ENCODE peak calls at places on chromosome 2, in ten cellular contexts. Z is H9, T is Karpas-422, G is colonic mucosa, X is SK-N-SH, S is neural progenitor cell, M is PC-3, I is K562, U is IMR-90, O is MM.1S. K is an unnamed sample.

GRCh38 chr2:184597996-184598312 is 375 bp upstream of the ZNF804A start:
- DNase-seq in I (no peak), M (no peak), U (peak; percentile 6), S (no peak), G (no peak), T (no peak), Z (no peak), O (no peak), X (no peak), K (no peak)

GRCh38 chr2:53636616-53637015 is 131.0 kb upstream of the CHAC2 start:
- DNase-seq in M (no peak), G (no peak), Z (no peak), I (no peak), U (no peak), T (no peak), S (no peak), X (no peak), O (no peak), K (peak; percentile 21)

GRCh38 chr2:119823734-119824334 is 64.1 kb downstream of the PTPN4 start:
- DNase-seq in U (peak; percentile 59), G (peak; percentile 25), O (peak; percentile 15), S (peak; percentile 54), M (peak; percentile 58), I (peak; percentile 42), Z (no peak), X (peak; percentile 44), T (peak; percentile 69), K (peak; percentile 70)

GRCh38 chr2:237440819-237441281 is 26.9 kb upstream of the COL6A3 start:
- DNase-seq in G (no peak), X (no peak), U (peak; percentile 40), O (no peak), T (no peak), M (no peak), I (no peak), Z (no peak), S (no peak), K (peak; percentile 41)

GRCh38 chr2:121099329-121100318 is 185.4 kb downstream of the TFCP2L1 start:
- DNase-seq in S (peak; percentile 39), T (peak; percentile 63), Z (peak; percentile 71), M (peak; percentile 59), G (peak; percentile 50), O (no peak), X (peak; percentile 65), U (no peak), I (no peak), K (no peak)

GRCh38 chr2:48305569-48305968 is 224.4 kb upstream of the STON1 start:
- DNase-seq in T (no peak), U (no peak), I (no peak), G (no peak), S (no peak), M (no peak), X (no peak), Z (no peak), O (no peak), K (no peak)

GRCh38 chr2:219478916-219479315 is 19.8 kb upstream of the GMPPA start:
- DNase-seq in S (no peak), I (no peak), G (no peak), M (no peak), Z (no peak), O (no peak), T (no peak), X (no peak), U (no peak), K (no peak)

GRCh38 chr2:4047961-4048891 is 344.9 kb downstream of the DCDC2C start:
- DNase-seq in Z (no peak), U (no peak), X (no peak), I (no peak), T (peak; percentile 40), G (no peak), M (peak; percentile 22), S (no peak), O (no peak), K (peak; percentile 1)

GRCh38 chr2:201793631-201794030 is 12.7 kb upstream of the CDK15 start:
- DNase-seq in S (no peak), I (no peak), T (no peak), X (no peak), G (no peak), Z (no peak), U (no peak), M (no peak), O (no peak), K (peak; percentile 82)

GRCh38 chr2:219713110-219713509 is 85.7 kb downstream of the SLC4A3 start:
- DNase-seq in I (peak; percentile 68), T (peak; percentile 75), S (peak; percentile 24), X (peak; percentile 31), M (peak; percentile 53), O (peak; percentile 37), G (no peak), U (peak; percentile 52), Z (no peak), K (peak; percentile 55)

GRCh38 chr2:56077352-56077915 is 106.4 kb upstream of the CCDC85A start:
- DNase-seq in O (peak; percentile 42), T (peak; percentile 75), U (peak; percentile 7), G (peak; percentile 19), M (peak; percentile 68), S (peak; percentile 56), Z (peak; percentile 48), I (peak; percentile 32), X (peak; percentile 21), K (peak; percentile 10)

DNA sequence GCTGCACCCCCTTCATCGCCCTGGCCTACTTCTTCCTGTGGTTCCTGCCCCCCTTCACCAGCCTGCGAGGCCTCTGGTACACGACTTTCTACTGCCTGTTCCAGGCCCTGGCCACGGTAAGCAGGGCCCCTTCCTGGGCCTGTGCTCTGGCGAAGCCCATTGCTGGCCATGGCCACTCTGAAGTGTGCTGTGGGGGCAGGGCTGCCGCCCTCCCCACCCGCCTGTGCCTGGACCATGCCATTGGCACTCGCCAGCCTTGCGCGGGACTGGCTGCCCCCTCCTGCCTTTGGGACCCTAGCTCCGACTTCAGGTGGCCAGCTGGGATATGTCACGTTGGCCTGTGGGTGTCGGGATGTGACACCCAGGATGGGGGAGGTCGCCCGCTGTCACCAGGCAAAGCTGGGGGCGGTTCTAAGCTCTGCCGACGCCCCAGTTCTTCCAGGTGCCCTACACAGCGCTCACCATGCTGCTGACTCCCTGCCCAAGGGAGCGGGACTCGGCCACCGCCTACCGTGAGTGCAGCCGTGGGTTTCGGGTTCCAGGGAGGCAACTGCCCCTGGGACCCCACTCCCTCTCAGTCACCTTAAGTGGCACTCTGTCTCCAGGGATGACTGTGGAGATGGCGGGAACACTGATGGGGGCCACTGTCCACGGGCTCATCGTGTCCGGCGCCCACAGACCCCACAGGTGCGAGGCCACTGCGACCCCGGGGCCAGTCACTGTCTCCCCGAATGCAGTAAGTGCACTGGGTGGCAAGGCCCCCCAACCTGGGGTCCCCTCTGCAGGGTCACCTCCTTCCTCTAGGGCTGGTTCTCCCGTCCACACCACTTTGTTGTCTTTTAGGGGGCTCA is 7.2 kb downstream of the MFSD2B start:
- DNase-seq in O (no peak), S (no peak), U (no peak), T (no peak), G (no peak), X (peak; percentile 37), I (no peak), Z (no peak), M (no peak), K (no peak)
- H3K9ac ChIP-seq in O (no peak overlapping the region), S (no peak overlapping the region), U (no peak overlapping the region), T (no peak overlapping the region), G (no peak overlapping the region), X (no peak overlapping the region), I (no peak overlapping the region), Z (no peak overlapping the region), M (no peak overlapping the region), K (no peak overlapping the region)

GRCh38 chr2:191031256-191031655 is 17.3 kb upstream of the STAT1 start:
- DNase-seq in Z (no peak), S (no peak), O (no peak), X (no peak), T (no peak), U (no peak), I (no peak), M (no peak), G (no peak), K (no peak)

GRCh38 chr2:191029280-191029908 is 15.4 kb upstream of the STAT1 start:
- DNase-seq in G (no peak), Z (no peak), U (no peak), M (no peak), T (no peak), O (no peak), X (no peak), S (no peak), I (no peak), K (no peak)

GRCh38 chr2:191026377-191026776 is 12.4 kb upstream of the STAT1 start:
- DNase-seq in T (no peak), M (no peak), Z (no peak), O (no peak), I (no peak), S (no peak), G (no peak), X (no peak), U (no peak), K (no peak)

GRCh38 chr2:191032588-191033429 is 18.8 kb upstream of the STAT1 start:
- DNase-seq in U (no peak), O (no peak), T (no peak), G (no peak), M (no peak), S (no peak), X (no peak), Z (no peak), I (no peak), K (no peak)

DNA sequence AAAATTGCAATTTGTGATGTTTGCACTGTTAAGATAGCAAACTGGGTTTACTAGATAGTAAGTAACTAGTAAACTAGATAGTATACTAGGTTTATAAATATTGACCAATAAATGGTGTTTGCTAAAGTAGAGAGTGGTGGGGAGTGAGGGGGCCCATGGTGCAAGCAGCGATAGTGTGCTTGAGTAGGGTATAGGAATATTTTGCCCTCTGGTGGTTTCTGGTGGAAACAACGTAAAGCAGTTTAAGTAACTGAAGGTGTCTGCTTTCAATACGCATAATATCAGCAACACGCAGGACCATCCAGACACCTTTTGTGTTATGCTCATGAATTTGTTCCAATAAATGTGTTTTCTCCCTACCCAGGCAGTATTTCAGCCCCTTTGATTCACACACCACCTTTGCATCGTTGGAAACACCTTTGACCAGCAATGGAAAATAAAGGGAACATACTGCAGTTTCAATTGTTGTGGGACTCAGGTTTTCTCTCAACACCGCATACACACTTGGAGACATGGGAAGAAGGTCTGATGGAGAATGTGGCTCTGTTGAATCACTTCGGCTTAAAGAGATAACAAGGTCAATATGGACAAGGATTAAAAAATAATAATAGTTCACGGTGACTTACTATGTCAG is 16.7 kb upstream of the STAT1 start:
- DNase-seq in Z (no peak), M (peak; percentile 64), U (peak; percentile 49), O (peak; percentile 54), I (peak; percentile 54), S (peak; percentile 67), T (peak; percentile 81), G (peak; percentile 50), X (peak; percentile 57), K (peak; percentile 61)
- H3K9ac ChIP-seq in Z (no peak overlapping the region), M (no peak overlapping the region), U (no peak overlapping the region), O (no peak overlapping the region), I (no peak overlapping the region), S (no peak overlapping the region), T (no peak overlapping the region), G (no peak overlapping the region), X (no peak overlapping the region), K (no peak overlapping the region)

GRCh38 chr2:176637134-176637496 is 367.9 kb downstream of the MTX2 start:
- DNase-seq in T (no peak), I (no peak), Z (no peak), U (no peak), G (no peak), S (peak; percentile 50), X (no peak), O (no peak), M (no peak), K (no peak)
- H3K9ac ChIP-seq in T (no peak overlapping the region), I (no peak overlapping the region), Z (no peak overlapping the region), U (no peak overlapping the region), G (peak overlapping the region; percentile 77), S (no peak overlapping the region), X (peak overlapping the region; percentile 91), O (no peak overlapping the region), M (peak overlapping the region; percentile 93), K (no peak overlapping the region)

GRCh38 chr2:216691210-216691741 is 4.1 kb downstream of the IGFBP5 start:
- DNase-seq in Z (peak; percentile 77), G (no peak), U (peak; percentile 76), O (peak; percentile 19), S (peak; percentile 81), T (no peak), M (peak; percentile 47), I (peak; percentile 69), X (peak; percentile 95), K (peak; percentile 81)
- H3K9ac ChIP-seq in Z (no peak overlapping the region), G (peak overlapping the region; percentile 26), U (peak overlapping the region; percentile 90), O (no peak overlapping the region), S (no peak overlapping the region), T (no peak overlapping the region), M (no peak overlapping the region), I (no peak overlapping the region), X (peak overlapping the region; percentile 43), K (peak overlapping the region; percentile 68)

K was measured in fibroblast of lung.